ENCODE peak calls at places on chromosomes 16 and 17, in seven cellular contexts. H is OCI-LY7; F is prostate gland; I is GM13976; X is coronary artery; C is neural crest cell; N is CD8-positive, alpha-beta T cell. M is an unnamed sample.

GRCh38 chr16:51404386-51404785 is 253.3 kb upstream of the SALL1 start:
- DNase-seq in X (no peak), F (no peak), I (no peak), H (no peak), N (no peak), C (no peak), M (no peak)

GRCh38 chr17:19387921-19388521 is 1.0 kb upstream of the MFAP4 start:
- DNase-seq in F (no peak), I (no peak), H (no peak), C (no peak), N (no peak), X (peak; percentile 76), M (no peak)

GRCh38 chr16:72092832-72093447 is 480 bp downstream of the TXNL4B start:
- DNase-seq in H (no peak), X (no peak), I (no peak), F (no peak), N (no peak), C (no peak), M (no peak)

GRCh38 chr16:88634141-88634993 is 4.0 kb upstream of the IL17C start:
- DNase-seq in I (peak; percentile 88), F (no peak), C (peak; percentile 56), N (peak; percentile 59), H (peak; percentile 76), X (no peak), M (peak; percentile 87)

GRCh38 chr16:58127033-58127556 is 2.1 kb downstream of the CFAP20 start:
- DNase-seq in C (no peak), N (peak; percentile 61), X (no peak), F (no peak), H (peak; percentile 56), I (no peak), M (peak; percentile 35)

GRCh38 chr16:57145964-57146647 is 39.7 kb downstream of the PSME3IP1 start:
- DNase-seq in C (no peak), H (no peak), N (no peak), I (no peak), F (no peak), X (no peak), M (no peak)

GRCh38 chr17:7756968-7757367 is 39.4 kb downstream of the DNAH2 start:
- DNase-seq in H (no peak), C (no peak), I (no peak), X (no peak), F (no peak), N (no peak), M (no peak)

GRCh38 chr17:42313773-42314566 is 25.7 kb downstream of the STAT5A start:
- DNase-seq in I (no peak), N (peak; percentile 61), H (no peak), X (no peak), C (no peak), F (no peak), M (no peak)

GRCh38 chr16:4578961-4579530 is 22.9 kb downstream of the C16orf96 start:
- DNase-seq in X (no peak), H (no peak), C (no peak), N (no peak), F (no peak), I (peak; percentile 20), M (no peak)

GRCh38 chr17:13575466-13575865 is 26.3 kb downstream of the HS3ST3A1 start:
- DNase-seq in H (no peak), C (no peak), N (no peak), X (no peak), I (no peak), F (no peak), M (no peak)

GRCh38 chr17:10063730-10064221 is 134.6 kb downstream of the GAS7 start:
- DNase-seq in I (no peak), C (no peak), N (peak; percentile 22), X (no peak), F (no peak), H (no peak), M (no peak)

GRCh38 chr17:27283057-27283456 is 10.9 kb upstream of the WSB1 start:
- DNase-seq in X (no peak), C (no peak), F (no peak), H (no peak), N (no peak), I (no peak), M (no peak)

GRCh38 chr16:68356249-68356918 is 45.6 kb downstream of the PRMT7 start:
- DNase-seq in F (no peak), N (peak; percentile 83), X (no peak), H (peak; percentile 24), C (no peak), I (peak; percentile 92), M (peak; percentile 92)

GRCh38 chr17:8253801-8254200 is 4.7 kb downstream of the PFAS start:
- DNase-seq in X (no peak), C (no peak), N (no peak), I (no peak), F (peak; percentile 42), H (peak; percentile 18), M (no peak)

GRCh38 chr17:35373532-35373983 is at the start of gene SLFN11:
- DNase-seq in X (peak; percentile 92), I (peak; percentile 87), F (peak; percentile 51), N (peak; percentile 89), H (no peak), C (peak; percentile 26), M (peak; percentile 80)

GRCh38 chr16:30054959-30055553 is 10.5 kb upstream of the ALDOA start:
- DNase-seq in H (peak; percentile 63), I (peak; percentile 75), C (no peak), F (peak; percentile 64), X (no peak), N (peak; percentile 42), M (peak; percentile 66)

GRCh38 chr17:64159051-64159590 is 29.2 kb upstream of the ERN1 start:
- DNase-seq in I (no peak), H (no peak), C (no peak), N (no peak), X (no peak), F (peak; percentile 84), M (no peak)

GRCh38 chr16:12906271-12906670 is 4.9 kb downstream of the SHISA9 start:
- DNase-seq in C (no peak), H (no peak), I (no peak), F (no peak), X (no peak), N (no peak), M (no peak)

GRCh38 chr16:12903325-12904040 is 2.1 kb downstream of the SHISA9 start:
- DNase-seq in X (no peak), N (no peak), H (no peak), C (peak; percentile 12), I (peak; percentile 16), F (no peak), M (no peak)

GRCh38 chr16:12904041-12904671 is 2.8 kb downstream of the SHISA9 start:
- DNase-seq in N (no peak), C (no peak), F (no peak), X (no peak), H (peak; percentile 13), I (no peak), M (no peak)

GRCh38 chr16:12907670-12908233 is 6.4 kb downstream of the SHISA9 start:
- DNase-seq in F (no peak), N (no peak), C (no peak), X (no peak), H (peak; percentile 31), I (no peak), M (peak; percentile 13)

DNA sequence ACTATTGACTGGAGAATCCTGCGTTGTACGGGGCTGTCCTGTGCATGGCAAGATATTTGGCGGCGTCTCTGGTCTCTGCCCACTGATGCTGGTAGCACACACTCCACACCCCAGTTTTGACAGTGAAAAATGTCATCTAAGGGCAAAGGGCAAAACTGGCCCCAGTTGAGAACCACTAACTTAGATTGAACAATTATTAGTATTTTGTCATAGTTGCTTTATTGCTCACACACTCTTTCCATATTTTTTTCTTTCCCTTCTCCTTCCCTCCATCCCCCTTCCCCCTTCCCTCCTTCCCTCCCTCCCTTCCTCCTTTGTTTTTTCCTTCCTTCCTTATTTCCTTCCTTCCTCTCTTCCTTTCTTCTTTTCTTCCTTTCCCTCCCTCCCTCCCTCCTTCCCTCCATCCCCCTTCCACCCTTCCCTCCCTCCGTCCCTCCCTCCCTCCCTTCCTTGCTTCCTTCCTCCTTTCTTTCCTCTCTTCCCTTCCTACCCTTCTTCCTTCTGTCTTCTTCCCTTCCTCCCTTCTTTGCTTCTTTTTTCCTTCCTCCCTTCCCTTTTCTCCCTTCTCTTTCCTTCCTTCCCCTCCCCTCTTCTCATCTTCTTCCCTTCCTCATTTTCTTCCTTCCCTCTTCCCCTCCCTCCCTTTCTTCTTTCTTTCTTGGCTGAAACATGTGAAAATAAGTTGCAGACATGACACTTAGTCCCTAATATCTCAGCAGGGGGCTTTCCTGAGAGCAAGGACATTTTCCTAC is 5.5 kb downstream of the SHISA9 start:
- DNase-seq in N (no peak), I (no peak), F (no peak), C (no peak), H (no peak), X (no peak), M (no peak)
- TF ChIP-seq CTCF in N (no peak), I (no peak), F (no peak), C (no peak), H (no peak), X (no peak), M (no peak)

GRCh38 chr17:18227635-18228034 is 2.2 kb downstream of the LLGL1 start:
- DNase-seq in I (no peak), C (no peak), F (no peak), N (no peak), X (no peak), H (no peak), M (no peak)
- TF ChIP-seq CTCF in I (no peak), C (no peak), F (no peak), N (no peak), X (no peak), H (no peak), M (no peak)

GRCh38 chr16:27778926-27779570 is 229.1 kb downstream of the KATNIP start:
- DNase-seq in N (no peak), F (no peak), H (no peak), C (no peak), I (no peak), X (no peak), M (no peak)

GRCh38 chr16:27780468-27781194 is 230.7 kb downstream of the KATNIP start:
- DNase-seq in C (no peak), I (no peak), N (no peak), H (no peak), X (no peak), F (no peak), M (peak; percentile 24)

GRCh38 chr16:27778171-27778925 is 228.4 kb downstream of the KATNIP start:
- DNase-seq in N (no peak), C (no peak), I (no peak), H (no peak), X (no peak), F (no peak), M (no peak)

GRCh38 chr16:27781195-27781524 is 231.2 kb downstream of the KATNIP start:
- DNase-seq in N (no peak), X (no peak), F (no peak), C (no peak), H (no peak), I (no peak), M (no peak)

DNA sequence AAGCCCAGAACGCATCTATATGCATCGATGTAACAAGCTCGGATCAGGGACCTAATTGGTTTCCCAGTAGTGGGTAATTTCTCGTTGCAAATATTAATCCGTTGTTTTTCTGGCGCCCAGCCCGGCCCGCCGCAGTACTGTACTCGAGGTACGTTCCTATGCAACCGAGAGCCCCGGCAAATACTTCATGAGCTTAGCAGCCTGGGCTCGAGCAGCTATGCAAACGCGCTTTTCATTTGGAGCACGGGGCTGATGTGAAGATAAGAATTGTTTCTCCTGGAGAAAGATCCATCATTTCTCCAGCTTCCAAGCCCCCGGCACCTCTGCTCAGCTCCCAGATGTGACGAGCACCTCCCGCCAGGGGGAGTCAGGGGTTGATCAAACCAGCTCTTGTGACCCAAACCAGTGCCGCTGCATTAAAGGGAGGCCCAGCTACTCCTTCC is 229.8 kb downstream of the KATNIP start:
- DNase-seq in X (no peak), H (peak; percentile 29), C (peak; percentile 61), F (peak; percentile 17), I (no peak), N (no peak), M (no peak)
- TF ChIP-seq CTCF in X (no peak), H (peak; percentile 72), C (peak; percentile 63), F (peak; percentile 42), I (no peak), N (no peak), M (no peak)

GRCh38 chr16:11562941-11563340 is 23.8 kb downstream of the LITAF start:
- DNase-seq in X (no peak), H (no peak), F (no peak), C (no peak), I (no peak), N (no peak), M (no peak)
- TF ChIP-seq CTCF in X (no peak), H (no peak), F (no peak), C (no peak), I (no peak), N (no peak), M (no peak)